ENCODE peak calls at places on chromosomes 3 and 15, in four cellular contexts. Q, R, A and H are unnamed samples.

GRCh38 chr3:126134219-126134975 is 46.0 kb downstream of the ALDH1L1 start:
- DNase-seq in Q (peak; percentile 39), R (peak; percentile 87), A (peak; percentile 31), H (peak; percentile 45)

GRCh38 chr3:191220908-191221307 is 21.9 kb downstream of the OSTN start:
- DNase-seq in Q (peak; percentile 12), R (no peak), A (peak; percentile 3), H (no peak)

GRCh38 chr3:129383292-129383860 is 45.1 kb downstream of the EFCAB12 start:
- DNase-seq in Q (peak; percentile 19), R (peak; percentile 75), A (peak; percentile 74), H (peak; percentile 74)

GRCh38 chr3:115968871-115969270 is 345.6 kb downstream of the GAP43 start:
- DNase-seq in Q (no peak), R (no peak), A (no peak), H (no peak)

GRCh38 chr15:40790723-40791122 is 16.2 kb upstream of the ZFYVE19 start:
- DNase-seq in Q (no peak), R (no peak), A (no peak), H (no peak)

GRCh38 chr3:101117981-101118380 is 124.8 kb upstream of the ABI3BP start:
- DNase-seq in Q (no peak), R (no peak), A (no peak), H (no peak)

GRCh38 chr3:111712294-111713180 is 117.4 kb upstream of the ZBED2 start:
- DNase-seq in Q (no peak), R (no peak), A (no peak), H (no peak)

GRCh38 chr15:62524848-62525247 is 359.8 kb upstream of the C2CD4B start:
- DNase-seq in Q (no peak), R (no peak), A (no peak), H (no peak)

GRCh38 chr3:167559922-167560321 is 86.1 kb upstream of the SERPINI2 start:
- DNase-seq in Q (no peak), R (no peak), A (no peak), H (no peak)

GRCh38 chr15:40458495-40459371 is 12.1 kb upstream of the CHST14 start:
- DNase-seq in Q (no peak), R (no peak), A (no peak), H (no peak)

GRCh38 chr15:74128785-74129350 is 1.5 kb upstream of the ISLR2 start:
- DNase-seq in Q (no peak), R (peak; percentile 73), A (no peak), H (no peak)

GRCh38 chr3:152638707-152639450 is 196.1 kb upstream of the P2RY1 start:
- DNase-seq in Q (no peak), R (no peak), A (no peak), H (no peak)

GRCh38 chr3:131561511-131561910 is 58.7 kb upstream of the MRPL3 start:
- DNase-seq in Q (no peak), R (no peak), A (no peak), H (no peak)

GRCh38 chr3:17753271-17753992 is 11.0 kb upstream of the TBC1D5 start:
- DNase-seq in Q (no peak), R (no peak), A (no peak), H (no peak)

GRCh38 chr15:48992545-48992944 is 28.8 kb upstream of the SHC4 start:
- DNase-seq in Q (no peak), R (no peak), A (no peak), H (no peak)

GRCh38 chr3:17302774-17303173 is 418.0 kb downstream of the PLCL2 start:
- DNase-seq in Q (no peak), R (no peak), A (no peak), H (no peak)

GRCh38 chr3:134002326-134002725 is 27.4 kb downstream of the SLCO2A1 start:
- DNase-seq in Q (no peak), R (no peak), A (no peak), H (no peak)

GRCh38 chr15:89936793-89937265 is 24.1 kb upstream of the ARPIN start:
- DNase-seq in Q (no peak), R (no peak), A (no peak), H (no peak)

GRCh38 chr3:130946876-130947275 is 53.0 kb downstream of the ATP2C1 start:
- DNase-seq in Q (no peak), R (no peak), A (no peak), H (no peak)

GRCh38 chr3:70982700-70983140 is 600.8 kb downstream of the FOXP1 start:
- DNase-seq in Q (peak; percentile 71), R (no peak), A (no peak), H (no peak)

GRCh38 chr3:113212845-113213375 is 1.6 kb downstream of the BOC start:
- DNase-seq in Q (no peak), R (no peak), A (no peak), H (no peak)

GRCh38 chr3:113210608-113211369 is 568 bp upstream of the BOC start:
- DNase-seq in Q (no peak), R (peak; percentile 65), A (no peak), H (no peak)

GRCh38 chr3:113214227-113214626 is 2.9 kb downstream of the BOC start:
- DNase-seq in Q (no peak), R (no peak), A (no peak), H (no peak)

GRCh38 chr3:113211370-113212154 is at the start of gene BOC:
- DNase-seq in Q (no peak), R (no peak), A (no peak), H (no peak)

DNA sequence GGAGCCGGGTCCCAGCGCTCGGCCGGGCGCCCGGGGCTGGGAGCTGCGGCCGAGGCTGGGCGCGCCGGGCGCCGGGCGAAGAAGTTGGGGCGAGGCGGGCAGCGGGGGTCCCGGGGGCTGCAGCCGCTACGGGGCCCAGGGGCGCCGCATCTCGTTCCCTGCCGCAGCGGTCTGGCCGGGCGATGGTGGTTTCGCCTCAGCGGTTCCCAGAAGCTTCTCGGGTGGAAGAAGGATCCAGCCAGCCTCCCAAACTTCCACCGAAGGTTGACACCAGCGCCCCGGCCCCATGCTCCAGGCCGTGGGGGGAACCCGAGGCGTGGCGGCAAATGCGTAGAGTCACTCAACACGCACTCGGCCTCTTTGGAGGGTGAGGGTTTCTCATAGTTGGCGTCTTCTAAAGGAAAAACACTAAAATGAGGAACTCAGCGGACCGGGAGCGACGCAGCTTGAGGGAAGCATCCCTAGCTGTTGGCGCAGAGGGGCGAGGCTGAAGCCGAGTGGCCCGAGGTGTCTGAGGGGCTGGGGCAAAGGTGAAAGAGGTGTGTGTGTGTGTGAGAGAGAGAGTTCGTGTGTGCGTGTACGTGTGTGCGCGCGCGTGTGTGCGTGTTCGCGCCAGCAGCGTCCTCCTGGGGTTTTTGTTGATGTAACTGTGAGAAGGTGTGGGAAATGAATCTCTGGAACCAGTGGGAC is 943 bp downstream of the BOC start:
- DNase-seq in Q (no peak), R (peak; percentile 75), A (no peak), H (no peak)
- TF ChIP-seq FOSL1 in Q (no peak), R (no peak), A (no peak), H (no peak)

DNA sequence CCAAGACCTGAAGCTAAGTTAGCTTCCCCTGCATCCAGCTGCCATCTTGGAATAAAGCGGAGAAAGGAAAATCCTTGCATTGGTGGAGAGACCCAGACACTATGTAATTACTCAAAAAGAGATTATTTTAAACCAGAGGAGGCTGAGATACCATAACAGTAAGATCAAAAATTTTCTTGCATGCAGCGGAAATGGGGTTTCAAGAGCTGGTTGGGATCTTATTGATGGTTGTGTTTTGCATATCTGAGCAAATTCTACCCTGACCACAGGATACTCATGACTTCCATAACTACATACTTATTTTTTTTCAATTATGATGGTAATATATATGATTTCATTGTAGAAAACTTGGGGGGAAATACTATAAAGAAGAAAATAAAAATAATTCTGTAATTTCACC is 17.5 kb downstream of the TMEM158 start:
- DNase-seq in Q (no peak), R (no peak), A (no peak), H (no peak)
- TF ChIP-seq FOSL1 in Q (no peak), R (no peak), A (no peak), H (no peak)

DNA sequence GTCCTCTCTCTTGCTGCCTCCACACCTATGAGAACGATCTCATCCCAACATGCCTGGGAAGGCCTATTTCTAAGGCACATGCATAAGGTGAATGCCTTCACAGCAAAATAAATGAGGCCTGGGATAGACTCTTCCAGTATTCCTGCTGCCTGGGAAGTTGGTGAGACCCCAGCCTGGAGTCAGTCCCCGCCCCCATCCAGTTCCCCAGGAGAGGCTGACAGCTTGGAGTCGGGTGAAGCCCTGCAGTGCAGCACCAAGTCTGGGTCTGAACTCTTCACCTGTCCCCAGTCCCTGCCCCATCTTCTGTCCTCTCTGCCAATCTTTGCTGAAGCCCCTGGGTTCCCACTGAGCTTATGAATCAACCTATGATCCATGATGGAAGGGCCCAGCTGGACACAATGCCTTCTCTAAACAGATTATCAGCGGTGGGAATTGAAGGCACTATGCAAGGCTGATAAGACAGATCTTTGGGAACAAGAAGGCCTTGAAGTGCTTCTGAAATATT is 10.3 kb upstream of the APBA2 start:
- DNase-seq in Q (no peak), R (no peak), A (no peak), H (no peak)
- TF ChIP-seq FOSL1 in Q (no peak), R (no peak), A (no peak), H (no peak)

DNA sequence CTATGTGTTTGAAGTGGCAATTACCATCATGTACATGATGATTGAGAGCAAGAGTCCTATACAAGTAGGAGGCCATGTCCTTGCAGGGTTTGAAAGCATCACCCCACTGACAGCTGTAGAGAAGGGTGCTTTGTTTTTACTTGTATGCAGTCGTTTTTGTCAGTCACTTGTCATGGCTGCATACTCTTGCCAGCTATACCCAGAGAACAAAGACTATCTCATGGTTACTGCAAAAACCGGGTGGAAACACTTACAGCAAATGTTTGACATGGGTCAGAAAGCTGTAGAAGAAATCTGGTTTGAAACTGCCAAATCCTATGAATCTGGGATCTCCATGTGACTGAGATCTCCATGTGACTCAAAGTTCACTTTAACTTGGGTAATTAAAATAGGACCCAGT is 6.9 kb upstream of the PSMA4 start:
- DNase-seq in Q (no peak), R (no peak), A (no peak), H (no peak)
- TF ChIP-seq FOSL1 in Q (no peak), R (no peak), A (no peak), H (no peak)